ENCODE peak calls at places on chromosomes 7 and 10, in six cellular contexts. E is central memory CD4-positive, alpha-beta T cell; H is SW480; L is cardiac septum; J is suprapubic skin; G is stimulated activated effector memory CD8-positive, alpha-beta T cell treated with anti-CD3 and anti-CD28 coated beads, Interleukin-12 subunit alpha, Interleukin-12 subunit beta, amount 100 ng/mL, for 72 hours. C is an unnamed sample.

GRCh38 chr10:1047937-1048336 is 982 bp downstream of the IDI1 start:
- DNase-seq in E (no peak), H (no peak), L (no peak), J (no peak), G (no peak), C (no peak)

GRCh38 chr7:50626971-50627370 is 61.8 kb upstream of the DDC start:
- DNase-seq in E (no peak), H (no peak), L (no peak), J (no peak), G (no peak), C (no peak)

GRCh38 chr7:1460757-1461639 is 1.7 kb upstream of the MICALL2 start:
- DNase-seq in E (no peak), H (peak; percentile 75), L (peak; percentile 82), J (no peak), G (no peak), C (no peak)

GRCh38 chr10:13567030-13567429 is 19.7 kb upstream of the PRPF18 start:
- DNase-seq in E (no peak), H (no peak), L (no peak), J (no peak), G (no peak), C (no peak)

GRCh38 chr7:7522421-7522820 is 13.3 kb downstream of the COL28A1 start:
- DNase-seq in E (no peak), H (no peak), L (no peak), J (no peak), G (no peak), C (no peak)

GRCh38 chr10:84269773-84270172 is 24.9 kb downstream of the RGR start:
- DNase-seq in E (no peak), H (peak; percentile 74), L (no peak), J (no peak), G (no peak), C (no peak)

GRCh38 chr7:39504963-39505362 is 61.2 kb upstream of the YAE1 start:
- DNase-seq in E (no peak), H (peak; percentile 16), L (no peak), J (no peak), G (no peak), C (no peak)

GRCh38 chr10:83289373-83289772 is 849.9 kb upstream of the GHITM start:
- DNase-seq in E (no peak), H (no peak), L (no peak), J (no peak), G (no peak), C (no peak)